ENCODE peak calls at places on chromosomes 11 and 22, in six cellular contexts. D is trophoblast cell, B is IMR-90, J is H9, X is mesenchymal stem cell, S is H1. H is an unnamed sample.

GRCh38 chr22:29758068-29758622 is 8.7 kb downstream of the ZMAT5 start:
- DNase-seq in B (no peak), S (no peak), J (no peak), X (no peak), D (no peak), H (no peak)

GRCh38 chr11:68127791-68128681 is 6.8 kb upstream of the CHKA start:
- DNase-seq in J (peak), S (peak), B (peak), D (peak), X (peak), H (peak)

GRCh38 chr11:43518407-43519165 is 159.9 kb downstream of the TTC17 start:
- DNase-seq in B (peak), X (peak), D (no peak), J (no peak), S (no peak), H (no peak)

GRCh38 chr11:18853086-18853720 is 61.6 kb upstream of the PTPN5 start:
- DNase-seq in S (peak), D (peak), X (peak), B (peak), J (peak), H (no peak)

GRCh38 chr11:120240866-120241265 is 926 bp downstream of the POU2F3 start:
- DNase-seq in S (no peak), J (no peak), B (no peak), X (no peak), D (no peak), H (no peak)

GRCh38 chr11:59182457-59183151 is 10.7 kb downstream of the DTX4 start:
- DNase-seq in X (no peak), S (peak), J (peak), B (no peak), D (no peak), H (no peak)

GRCh38 chr22:28855355-28856094 is 27.8 kb upstream of the ZNRF3 start:
- DNase-seq in X (peak), D (peak), B (peak), S (peak), J (peak), H (peak)

GRCh38 chr11:95255523-95256165 is 24.6 kb upstream of the SESN3 start:
- DNase-seq in D (no peak), S (no peak), B (no peak), X (no peak), J (no peak), H (no peak)

GRCh38 chr22:46934746-46935491 is 172.5 kb downstream of the TBC1D22A start:
- DNase-seq in S (peak), X (peak), B (peak), J (no peak), D (peak), H (no peak)

GRCh38 chr11:75482931-75483469 is 42.7 kb downstream of the GDPD5 start:
- DNase-seq in X (no peak), D (no peak), B (no peak), S (no peak), J (no peak), H (no peak)

GRCh38 chr11:75706260-75706729 is 11.3 kb upstream of the MOGAT2 start:
- DNase-seq in B (peak), S (peak), J (peak), D (peak), X (peak), H (peak)

GRCh38 chr11:65043881-65044501 is 3.0 kb downstream of the SAC3D1 start:
- DNase-seq in J (no peak), S (no peak), X (no peak), D (no peak), B (peak), H (no peak)

GRCh38 chr11:57475671-57476222 is 15.4 kb downstream of the RTN4RL2 start:
- DNase-seq in D (no peak), J (no peak), S (no peak), X (no peak), B (no peak), H (no peak)

GRCh38 chr11:126391970-126392637 is 36.6 kb downstream of the ST3GAL4 start:
- DNase-seq in B (no peak), D (no peak), S (no peak), J (peak), X (no peak), H (no peak)
- H3K14ac ChIP-seq in B (no peak), D (no peak), S (no peak), J (no peak), X (no peak), H (no peak)

DNA sequence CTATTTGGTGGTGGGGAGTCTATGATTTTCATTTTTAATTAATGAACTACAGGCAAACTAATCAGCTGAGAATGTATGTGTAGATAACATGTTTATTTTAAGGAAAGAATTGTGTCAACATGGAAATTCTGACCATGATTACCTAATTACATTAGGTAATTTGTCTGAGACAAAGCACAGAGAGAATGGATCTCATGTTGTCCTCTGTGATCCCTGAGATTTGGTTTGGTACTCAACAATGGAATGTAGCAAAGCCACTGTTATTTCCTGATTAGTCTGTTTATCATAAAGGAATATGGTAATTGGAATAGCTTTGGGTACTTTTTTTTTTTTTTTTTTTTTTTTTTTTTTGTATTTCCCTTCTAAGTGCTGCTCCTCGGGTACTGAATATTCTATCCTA is 718.8 kb upstream of the ARHGAP42 start:
- DNase-seq in D (no peak), S (no peak), B (no peak), X (peak), J (no peak), H (no peak)
- H3K14ac ChIP-seq in D (no peak), S (no peak), B (no peak), X (no peak), J (no peak), H (no peak)

DNA sequence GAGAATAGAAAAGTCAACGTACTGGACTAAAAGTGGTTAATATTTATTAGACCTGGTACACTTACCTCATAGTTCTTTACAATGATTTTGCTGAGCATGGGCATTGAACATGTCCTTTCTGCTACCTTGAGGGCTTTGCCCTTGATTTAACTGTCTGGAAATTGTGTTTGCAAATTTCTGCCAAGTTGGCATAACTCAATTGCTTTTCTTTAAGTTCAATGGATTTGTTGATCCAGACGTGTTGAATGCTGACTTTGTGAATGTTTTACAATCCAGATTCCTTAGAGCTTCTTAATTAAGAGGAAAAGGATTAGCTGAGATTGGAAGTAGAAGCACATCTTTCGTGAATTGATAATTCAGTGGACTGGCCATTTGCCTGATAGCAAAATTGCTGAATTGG is 7.2 kb upstream of the OR4X2 start:
- DNase-seq in S (no peak), D (no peak), X (no peak), J (no peak), B (no peak), H (no peak)
- H3K14ac ChIP-seq in S (no peak), D (no peak), X (no peak), J (no peak), B (no peak), H (no peak)

GRCh38 chr22:41982886-41983285 is 13.6 kb downstream of the SEPTIN3 start:
- DNase-seq in X (no peak), D (no peak), S (no peak), B (no peak), J (no peak), H (no peak)
- H3K14ac ChIP-seq in X (no peak), D (no peak), S (no peak), B (no peak), J (no peak), H (no peak)

H was measured in neuronal stem cell.